ENCODE peak calls at places on chromosomes 2 and 18, in eight cellular contexts. F is OCI-LY7, Q is suprapubic skin, S is fibroblast of lung, N is PC-9, A is upper lobe of right lung, E is SK-N-SH, G is HCT116. R is an unnamed sample.
A peak's percentile ranks its signal among the peaks of the same experiment; 100 is the strongest.

GRCh38 chr18:6174983-6175382 is 239.7 kb downstream of the L3MBTL4 start:
- DNase-seq in F (no peak), Q (no peak), S (no peak), N (no peak), A (no peak), E (no peak), G (no peak), R (no peak)

GRCh38 chr2:43098539-43098938 is 127.9 kb downstream of the ZFP36L2 start:
- DNase-seq in F (no peak), Q (no peak), S (no peak), N (no peak), A (no peak), E (no peak), G (no peak), R (no peak)

GRCh38 chr2:177759443-177759842 is 313.1 kb downstream of the PDE11A start:
- DNase-seq in F (no peak), Q (no peak), S (peak; percentile 31), N (no peak), A (no peak), E (no peak), G (no peak), R (no peak)

GRCh38 chr2:47819834-47820233 is 36.9 kb downstream of the MSH6 start:
- DNase-seq in F (no peak), Q (no peak), S (peak; percentile 34), N (peak; percentile 57), A (no peak), E (no peak), G (no peak), R (no peak)

GRCh38 chr18:58668897-58669296 is 2.4 kb upstream of the MALT1 start:
- DNase-seq in F (no peak), Q (no peak), S (peak; percentile 29), N (peak; percentile 89), A (no peak), E (no peak), G (peak; percentile 47), R (no peak)

GRCh38 chr2:149536649-149537048 is 50.9 kb downstream of the MMADHC start:
- DNase-seq in F (no peak), Q (no peak), S (no peak), N (no peak), A (no peak), E (no peak), G (no peak), R (no peak)

GRCh38 chr2:42931147-42931817 is 138.9 kb upstream of the HAAO start:
- DNase-seq in F (peak; percentile 21), Q (no peak), S (no peak), N (no peak), A (peak; percentile 29), E (peak; percentile 57), G (no peak), R (no peak)

GRCh38 chr2:109331864-109332848 is 203.2 kb downstream of the SH3RF3 start:
- DNase-seq in F (no peak), Q (peak; percentile 89), S (peak; percentile 87), N (peak; percentile 81), A (peak; percentile 85), E (peak; percentile 55), G (peak; percentile 36), R (no peak)

GRCh38 chr18:50135903-50136302 is 59.0 kb downstream of the MYO5B start:
- DNase-seq in F (no peak), Q (no peak), S (no peak), N (no peak), A (no peak), E (no peak), G (no peak), R (no peak)

GRCh38 chr18:63316612-63317555 is 2.7 kb downstream of the BCL2 start:
- DNase-seq in F (no peak), Q (no peak), S (no peak), N (no peak), A (no peak), E (no peak), G (no peak), R (no peak)

GRCh38 chr2:233822101-233822771 is 32.1 kb downstream of the HJURP start:
- DNase-seq in F (no peak), Q (peak; percentile 73), S (no peak), N (no peak), A (peak; percentile 49), E (no peak), G (no peak), R (no peak)

DNA sequence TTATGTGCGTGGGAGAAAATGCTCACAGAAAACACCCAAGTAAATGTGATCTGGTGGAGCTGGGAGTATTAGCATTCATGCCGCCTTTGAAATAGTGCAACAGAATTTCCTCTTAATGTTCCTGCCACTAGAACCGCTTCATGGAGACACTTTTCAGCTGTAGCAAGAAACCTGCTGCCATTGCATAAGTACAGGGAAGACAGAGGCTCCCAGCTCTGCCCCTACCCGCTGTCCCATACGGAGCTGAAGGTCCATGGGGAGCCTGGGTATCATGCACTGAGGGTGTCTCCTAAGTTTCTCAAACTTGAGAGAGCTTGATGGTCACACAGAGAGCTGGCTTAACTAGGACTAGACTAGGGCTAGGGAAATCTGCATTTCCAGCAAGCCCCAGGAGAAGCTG is 49.6 kb downstream of the CRIM1 start:
- DNase-seq in F (no peak), Q (no peak), S (no peak), N (no peak), A (no peak), E (no peak), G (no peak), R (no peak)
- H3K4me1 ChIP-seq in F (peaks cover 42% of the 10 kb centered on the region), Q (peaks cover 25% of the 10 kb centered on the region), S (peaks cover 47% of the 10 kb centered on the region), N (peaks cover 19% of the 10 kb centered on the region), A (peaks cover 30% of the 10 kb centered on the region), E (peaks cover 86% of the 10 kb centered on the region), G (peaks cover 41% of the 10 kb centered on the region), R (no peaks in the 10 kb centered on the region)

GRCh38 chr2:240605867-240606743 is 19.2 kb upstream of the GPR35 start:
- DNase-seq in F (no peak), Q (peak; percentile 53), S (no peak), N (no peak), A (peak; percentile 47), E (no peak), G (no peak), R (no peak)
- H3K27ac ChIP-seq in F (no peak overlapping the region), Q (no peak overlapping the region), S (no peak overlapping the region), N (no peak overlapping the region), A (no peak overlapping the region), E (no peak overlapping the region), G (no peak overlapping the region), R (no peak overlapping the region)

DNA sequence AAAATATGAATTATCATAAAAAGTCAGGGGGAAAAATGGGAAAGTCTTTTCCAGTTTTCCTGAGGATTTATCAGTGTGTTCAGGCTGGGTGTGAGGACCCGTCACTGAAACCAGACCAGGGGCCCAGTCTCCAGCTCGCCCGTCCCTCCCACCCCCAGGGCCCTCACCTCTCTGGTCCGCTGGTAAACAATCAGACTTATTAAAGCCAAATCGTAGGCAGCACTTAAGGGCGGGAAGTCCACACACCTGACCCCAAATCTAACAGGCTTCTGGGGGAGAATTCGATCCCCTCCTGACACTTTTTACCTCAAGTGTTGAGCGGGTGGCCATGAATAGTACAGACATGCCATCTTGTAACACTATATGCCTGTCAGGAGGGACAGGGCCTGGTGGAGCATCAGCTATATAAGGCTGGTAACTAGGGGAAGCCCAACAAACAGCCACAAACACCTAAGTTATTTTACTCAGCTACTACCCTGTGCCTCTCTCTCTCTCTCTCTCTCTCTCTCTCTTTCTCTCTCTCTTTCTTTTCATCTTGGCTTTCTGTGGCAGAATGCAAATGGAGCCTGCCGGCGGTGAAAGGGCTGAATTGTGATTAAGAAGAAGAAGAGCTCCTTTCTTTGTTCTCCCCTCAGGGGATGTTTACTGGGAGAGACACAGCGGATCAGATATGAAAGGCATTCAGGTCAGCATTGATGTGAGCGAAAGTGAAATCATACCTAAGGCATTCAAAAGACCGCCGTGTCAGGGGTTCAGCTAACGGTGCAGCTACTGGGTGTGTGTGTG is 9.5 kb downstream of the ZEB2 start:
- DNase-seq in F (no peak), Q (no peak), S (peak; percentile 72), N (no peak), A (no peak), E (no peak), G (no peak), R (no peak)
- H3K4me1 ChIP-seq in F (peaks cover 33% of the 10 kb centered on the region), Q (peaks cover 40% of the 10 kb centered on the region), S (peaks cover 24% of the 10 kb centered on the region), N (no peaks in the 10 kb centered on the region), A (peaks cover 56% of the 10 kb centered on the region), E (peaks cover 59% of the 10 kb centered on the region), G (no peaks in the 10 kb centered on the region), R (no peaks in the 10 kb centered on the region)

GRCh38 chr2:103525757-103526156 is 763.9 kb downstream of the TMEM182 start:
- DNase-seq in F (no peak), Q (no peak), S (no peak), N (no peak), A (no peak), E (no peak), G (no peak), R (no peak)
- H3K27ac ChIP-seq in F (no peak overlapping the region), Q (no peak overlapping the region), S (no peak overlapping the region), N (no peak overlapping the region), A (no peak overlapping the region), E (no peak overlapping the region), G (no peak overlapping the region), R (no peak overlapping the region)

DNA sequence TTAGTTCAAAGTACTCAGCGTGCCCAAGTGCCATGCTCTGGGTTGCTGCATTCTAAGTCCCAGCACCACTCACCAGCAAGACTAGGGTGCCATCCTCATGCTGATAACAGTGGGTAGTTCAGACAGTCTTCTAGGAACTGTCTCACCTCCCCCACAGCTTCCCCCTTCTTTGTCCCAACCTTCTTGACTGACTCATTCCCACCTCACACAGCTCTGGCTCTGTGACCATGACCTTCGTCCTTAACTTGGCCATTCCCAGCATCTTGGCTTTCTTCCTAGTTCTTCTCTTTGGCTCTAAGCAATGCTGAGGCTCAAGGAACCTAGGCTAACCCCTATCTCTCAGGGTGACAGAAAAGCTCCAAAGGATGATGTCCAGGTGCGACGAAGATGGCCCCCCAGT is 20.0 kb upstream of the CXCR4 start:
- DNase-seq in F (no peak), Q (no peak), S (no peak), N (peak; percentile 51), A (no peak), E (no peak), G (no peak), R (no peak)
- H3K4me1 ChIP-seq in F (peaks cover 96% of the 10 kb centered on the region), Q (no peaks in the 10 kb centered on the region), S (no peaks in the 10 kb centered on the region), N (peaks cover 36% of the 10 kb centered on the region), A (peaks cover 11% of the 10 kb centered on the region), E (no peaks in the 10 kb centered on the region), G (peaks cover 26% of the 10 kb centered on the region), R (peaks cover 72% of the 10 kb centered on the region)

GRCh38 chr2:40027968-40028367 is 248.9 kb upstream of the THUMPD2 start:
- DNase-seq in F (no peak), Q (no peak), S (peak; percentile 60), N (peak; percentile 13), A (no peak), E (no peak), G (no peak), R (no peak)
- H3K27ac ChIP-seq in F (peak overlapping the region; percentile 81), Q (no peak overlapping the region), S (no peak overlapping the region), N (no peak overlapping the region), A (no peak overlapping the region), E (no peak overlapping the region), G (no peak overlapping the region), R (no peak overlapping the region)

DNA sequence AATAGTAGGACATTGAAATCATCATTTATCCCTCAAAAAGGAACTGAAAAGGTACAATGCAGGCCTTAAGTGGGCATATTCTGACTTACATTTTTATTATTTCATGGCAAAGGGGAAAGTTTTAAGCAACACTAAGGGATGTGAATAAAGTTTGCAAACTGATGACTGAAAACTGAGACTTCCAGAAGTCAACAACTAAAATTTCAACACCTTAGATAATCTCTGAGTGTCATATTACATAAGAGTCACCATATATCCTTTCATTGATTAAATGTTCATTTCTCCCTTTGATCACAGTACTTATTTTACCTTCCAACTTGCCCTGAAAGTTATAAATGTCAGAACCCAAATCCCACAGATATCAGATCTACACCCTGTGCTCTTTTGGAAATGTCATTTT is 44.5 kb upstream of the RNU4ATAC start:
- DNase-seq in F (no peak), Q (no peak), S (no peak), N (peak; percentile 53), A (no peak), E (no peak), G (no peak), R (no peak)
- H3K4me1 ChIP-seq in F (peaks cover 8% of the 10 kb centered on the region), Q (peaks cover 26% of the 10 kb centered on the region), S (peaks cover 2% of the 10 kb centered on the region), N (peaks cover 42% of the 10 kb centered on the region), A (peaks cover 7% of the 10 kb centered on the region), E (peaks cover 53% of the 10 kb centered on the region), G (peaks cover 27% of the 10 kb centered on the region), R (no peaks in the 10 kb centered on the region)

GRCh38 chr2:68157002-68157401 is 686 bp upstream of the PNO1 start:
- DNase-seq in F (no peak), Q (peak; percentile 80), S (no peak), N (no peak), A (peak; percentile 81), E (peak; percentile 65), G (no peak), R (no peak)
- H3K27ac ChIP-seq in F (peak overlapping the region; percentile 76), Q (peak overlapping the region; percentile 97), S (peak overlapping the region; percentile 90), N (peak overlapping the region; percentile 69), A (peak overlapping the region; percentile 92), E (peak overlapping the region; percentile 97), G (peak overlapping the region; percentile 85), R (peak overlapping the region; percentile 94)